ENCODE peak calls at places on chromosomes 5 and 9, in six cellular contexts. W is WERI-Rb-1, J is A549, V is heart right ventricle, C is suprapubic skin, T is colonic mucosa. L is an unnamed sample.

GRCh38 chr5:112183103-112183634 is 235.9 kb downstream of the EPB41L4A start:
- DNase-seq in W (no peak), J (peak), V (no peak), C (no peak), T (no peak), L (no peak)

GRCh38 chr5:160434022-160434531 is 12.4 kb downstream of the PTTG1 start:
- DNase-seq in W (peak), J (no peak), V (no peak), C (no peak), T (no peak), L (no peak)

GRCh38 chr5:54616031-54616430 is 98.5 kb downstream of the SNX18 start:
- DNase-seq in W (no peak), J (no peak), V (no peak), C (peak), T (peak), L (peak)

GRCh38 chr9:92325991-92326500 is 293 bp downstream of the CENPP start:
- DNase-seq in W (peak), J (no peak), V (peak), C (peak), T (no peak), L (no peak)

GRCh38 chr9:127897194-127897692 is 2.2 kb downstream of the ST6GALNAC6 start:
- DNase-seq in W (peak), J (peak), V (peak), C (peak), T (peak), L (peak)

GRCh38 chr9:131198316-131198715 is 72.9 kb downstream of the NUP214 start:
- DNase-seq in W (no peak), J (no peak), V (no peak), C (no peak), T (no peak), L (no peak)

GRCh38 chr5:132027027-132027426 is 15.6 kb upstream of the ACSL6 start:
- DNase-seq in W (no peak), J (no peak), V (no peak), C (no peak), T (no peak), L (no peak)

GRCh38 chr5:65032250-65032649 is 263.5 kb downstream of the CWC27 start:
- DNase-seq in W (no peak), J (peak), V (no peak), C (no peak), T (no peak), L (peak)

GRCh38 chr9:115593587-115594091 is 475.7 kb upstream of the TNC start:
- DNase-seq in W (peak), J (peak), V (peak), C (no peak), T (no peak), L (no peak)

GRCh38 chr5:149205625-149206523 is 64.6 kb downstream of the ABLIM3 start:
- DNase-seq in W (no peak), J (no peak), V (peak), C (no peak), T (peak), L (peak)

GRCh38 chr5:167623354-167623753 is 668.1 kb upstream of the WWC1 start:
- DNase-seq in W (no peak), J (no peak), V (no peak), C (no peak), T (no peak), L (no peak)

GRCh38 chr5:150261231-150261630 is 28.3 kb downstream of the CAMK2A start:
- DNase-seq in W (no peak), J (no peak), V (no peak), C (no peak), T (no peak), L (no peak)

GRCh38 chr9:107612136-107612535 is 122.6 kb upstream of the KLF4 start:
- DNase-seq in W (no peak), J (no peak), V (peak), C (peak), T (peak), L (no peak)

GRCh38 chr9:21455320-21455719 is 15.1 kb downstream of the IFNA1 start:
- DNase-seq in W (peak), J (peak), V (no peak), C (no peak), T (no peak), L (no peak)

GRCh38 chr9:114339130-114339908 is 9.7 kb downstream of the ORM2 start:
- DNase-seq in W (peak), J (peak), V (no peak), C (no peak), T (peak), L (no peak)

GRCh38 chr9:128505414-128505765 is 871 bp downstream of the GLE1 start:
- DNase-seq in W (no peak), J (no peak), V (no peak), C (no peak), T (no peak), L (no peak)

GRCh38 chr5:143244000-143244736 is 159.3 kb downstream of the NR3C1 start:
- DNase-seq in W (no peak), J (peak), V (peak), C (peak), T (peak), L (peak)

GRCh38 chr5:157189223-157189622 is 8.6 kb downstream of the ITK start:
- DNase-seq in W (no peak), J (no peak), V (no peak), C (no peak), T (no peak), L (no peak)

GRCh38 chr9:138022756-138023393 is 145.3 kb downstream of the CACNA1B start:
- DNase-seq in W (no peak), J (no peak), V (no peak), C (peak), T (no peak), L (no peak)

DNA sequence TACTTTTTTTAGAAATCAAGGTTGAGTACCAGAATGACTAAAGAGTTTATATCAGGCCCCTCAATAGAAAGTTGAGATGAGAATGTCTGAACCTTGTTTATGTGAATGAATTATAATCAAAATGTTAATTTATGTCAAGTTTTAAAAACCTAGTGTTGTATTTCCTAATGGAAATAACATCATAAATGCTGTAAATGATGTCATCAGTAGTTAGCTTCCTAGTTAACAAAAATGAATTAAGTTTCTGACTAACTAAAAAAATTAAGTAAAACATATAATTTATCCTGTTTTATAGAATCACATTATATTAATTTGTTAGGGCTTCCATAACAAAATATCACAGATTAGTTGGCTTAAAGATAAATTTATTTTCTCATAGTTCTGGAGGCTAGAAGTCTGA is 45.0 kb upstream of the CCNH start:
- DNase-seq in W (no peak), J (no peak), V (no peak), C (no peak), T (no peak), L (no peak)
- H3K27ac ChIP-seq in W (no peak), J (no peak), V (no peak), C (no peak), T (no peak), L (no peak)

GRCh38 chr5:43193171-43193951 is 1.3 kb downstream of the NIM1K start:
- DNase-seq in W (no peak), J (peak), V (no peak), C (no peak), T (no peak), L (peak)
- H3K4me3 ChIP-seq in W (peak), J (peak), V (peak), C (peak), T (peak), L (peak)

GRCh38 chr9:132503116-132503515 is 79.3 kb upstream of the BARHL1 start:
- DNase-seq in W (no peak), J (no peak), V (no peak), C (no peak), T (no peak), L (no peak)

GRCh38 chr9:132504452-132504851 is 78.0 kb upstream of the BARHL1 start:
- DNase-seq in W (no peak), J (no peak), V (no peak), C (no peak), T (no peak), L (no peak)

GRCh38 chr9:132506907-132507669 is 75.3 kb upstream of the BARHL1 start:
- DNase-seq in W (no peak), J (no peak), V (no peak), C (no peak), T (no peak), L (no peak)

GRCh38 chr9:132507670-132508469 is 74.5 kb upstream of the BARHL1 start:
- DNase-seq in W (peak), J (peak), V (peak), C (no peak), T (peak), L (peak)

DNA sequence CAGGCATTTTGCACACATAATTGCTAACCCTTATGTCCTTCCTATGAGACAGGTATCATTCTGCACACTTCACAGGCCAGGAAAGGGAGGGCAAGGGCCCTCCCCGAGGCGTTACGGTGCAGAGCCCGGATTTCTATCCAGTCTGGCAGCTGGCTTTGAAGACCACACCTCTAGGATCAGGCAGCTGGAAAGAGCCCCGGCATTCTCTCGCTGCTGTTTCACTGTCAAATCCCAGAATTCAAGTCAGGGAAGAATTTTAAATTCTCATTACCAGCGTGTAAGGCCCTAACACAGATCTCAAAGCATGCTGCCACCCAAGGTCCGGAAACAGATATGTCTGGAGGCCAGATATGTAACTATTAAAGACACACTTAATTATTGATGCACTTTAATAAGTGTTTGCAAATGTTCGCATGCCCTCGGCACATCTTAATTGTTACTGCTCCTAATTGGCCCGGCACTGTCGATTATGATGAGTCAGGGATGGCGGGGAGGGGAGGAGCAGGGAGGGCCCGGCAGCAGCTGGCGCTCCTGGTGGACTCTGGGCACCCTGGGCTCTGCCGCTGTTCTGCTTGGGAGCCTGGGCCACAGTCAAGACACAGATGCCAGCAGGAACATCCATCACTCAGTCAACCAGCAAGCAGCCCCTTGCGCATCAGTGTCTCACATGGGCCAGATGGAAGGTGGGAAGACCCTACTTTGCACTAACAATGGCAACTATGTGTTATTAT is 76.3 kb upstream of the BARHL1 start:
- DNase-seq in W (no peak), J (no peak), V (no peak), C (no peak), T (no peak), L (no peak)
- TF ChIP-seq CTCF in W (no peak), J (no peak), V (no peak), C (no peak), T (no peak), L (no peak)

GRCh38 chr9:111925017-111925770 is 28.6 kb downstream of the UGCG start:
- DNase-seq in W (no peak), J (no peak), V (no peak), C (no peak), T (no peak), L (no peak)

GRCh38 chr9:111922324-111923013 is 25.9 kb downstream of the UGCG start:
- DNase-seq in W (no peak), J (no peak), V (no peak), C (no peak), T (no peak), L (no peak)

GRCh38 chr9:111925784-111926183 is 29.2 kb downstream of the UGCG start:
- DNase-seq in W (no peak), J (no peak), V (no peak), C (no peak), T (no peak), L (no peak)

GRCh38 chr9:111926421-111926875 is 29.8 kb downstream of the UGCG start:
- DNase-seq in W (no peak), J (no peak), V (peak), C (no peak), T (peak), L (no peak)

GRCh38 chr9:111924281-111924680 is 27.7 kb downstream of the UGCG start:
- DNase-seq in W (no peak), J (no peak), V (no peak), C (no peak), T (no peak), L (no peak)
- H3K27ac ChIP-seq in W (no peak), J (no peak), V (no peak), C (no peak), T (no peak), L (no peak)

GRCh38 chr9:134293576-134294227 is 32.6 kb upstream of the RXRA start:
- DNase-seq in W (no peak), J (no peak), V (no peak), C (no peak), T (no peak), L (no peak)
- H3K4me3 ChIP-seq in W (no peak), J (no peak), V (peak), C (peak), T (no peak), L (peak)

GRCh38 chr9:104177003-104177611 is 83.0 kb downstream of the SMC2 start:
- DNase-seq in W (peak), J (peak), V (no peak), C (no peak), T (no peak), L (no peak)
- TF ChIP-seq CTCF in W (peak), J (peak), V (peak), C (no peak), T (peak), L (no peak)

GRCh38 chr5:158756873-158757272 is 342.8 kb downstream of the EBF1 start:
- DNase-seq in W (no peak), J (no peak), V (no peak), C (no peak), T (no peak), L (no peak)
- H3K27ac ChIP-seq in W (no peak), J (no peak), V (no peak), C (no peak), T (no peak), L (no peak)

L was measured in AG04450.